ENCODE peak calls at places on chromosomes 7 and 10, in nine cellular contexts. I is endothelial cell of umbilical vein, W is GM23338, X is sigmoid colon, T is Panc1, M is breast epithelium, L is spleen, Y is esophagus muscularis mucosa, N is prostate gland. Q is an unnamed sample.

GRCh38 chr10:61478621-61479312 is 25.6 kb upstream of the TMEM26 start:
- DNase-seq in I (no peak), W (peak), X (no peak), T (no peak), M (no peak), L (no peak), Y (no peak), N (no peak), Q (no peak)

GRCh38 chr10:102384606-102385429 is 10.7 kb upstream of the NFKB2 start:
- DNase-seq in I (no peak), W (no peak), X (no peak), T (no peak), M (no peak), L (peak), Y (no peak), N (no peak), Q (no peak)

GRCh38 chr7:41491313-41491712 is 211.6 kb downstream of the INHBA start:
- DNase-seq in I (no peak), W (no peak), X (no peak), T (no peak), M (no peak), L (no peak), Y (no peak), N (no peak), Q (no peak)

GRCh38 chr10:124557648-124558338 is 96.2 kb downstream of the LHPP start:
- DNase-seq in I (no peak), W (no peak), X (no peak), T (no peak), M (no peak), L (peak), Y (no peak), N (no peak), Q (no peak)

GRCh38 chr10:8444630-8445029 is 390.1 kb downstream of the GATA3 start:
- DNase-seq in I (no peak), W (peak), X (no peak), T (no peak), M (no peak), L (no peak), Y (no peak), N (no peak), Q (no peak)

GRCh38 chr7:33040803-33041516 is 21.6 kb downstream of the NT5C3A start:
- DNase-seq in I (peak), W (no peak), X (no peak), T (no peak), M (no peak), L (no peak), Y (no peak), N (peak), Q (peak)

GRCh38 chr7:109751241-109751640 is 1181.6 kb downstream of the DNAJB9 start:
- DNase-seq in I (no peak), W (no peak), X (no peak), T (no peak), M (no peak), L (no peak), Y (no peak), N (no peak), Q (no peak)

GRCh38 chr10:26621889-26622681 is 75.4 kb upstream of the PDSS1 start:
- DNase-seq in I (no peak), W (peak), X (peak), T (no peak), M (no peak), L (peak), Y (no peak), N (peak), Q (peak)

GRCh38 chr7:28166982-28167715 is 13.4 kb downstream of the JAZF1 start:
- DNase-seq in I (no peak), W (no peak), X (no peak), T (no peak), M (no peak), L (no peak), Y (no peak), N (no peak), Q (no peak)

GRCh38 chr10:84537447-84537931 is 209.1 kb downstream of the CCSER2 start:
- DNase-seq in I (peak), W (peak), X (no peak), T (peak), M (no peak), L (no peak), Y (no peak), N (peak), Q (no peak)

GRCh38 chr10:92291610-92291859 is 568 bp downstream of the MARCHF5 start:
- DNase-seq in I (no peak), W (no peak), X (no peak), T (no peak), M (no peak), L (no peak), Y (no peak), N (no peak), Q (no peak)

GRCh38 chr7:42572046-42572445 is 335.0 kb upstream of the GLI3 start:
- DNase-seq in I (no peak), W (no peak), X (no peak), T (no peak), M (no peak), L (no peak), Y (no peak), N (no peak), Q (no peak)

GRCh38 chr7:42574693-42575084 is 337.2 kb downstream of the C7orf25 start:
- DNase-seq in I (no peak), W (peak), X (no peak), T (no peak), M (no peak), L (no peak), Y (no peak), N (no peak), Q (no peak)

GRCh38 chr7:42575161-42575560 is 336.7 kb downstream of the C7orf25 start:
- DNase-seq in I (no peak), W (no peak), X (no peak), T (no peak), M (no peak), L (no peak), Y (no peak), N (no peak), Q (no peak)

GRCh38 chr7:42572561-42572960 is 335.6 kb upstream of the GLI3 start:
- DNase-seq in I (no peak), W (no peak), X (no peak), T (no peak), M (no peak), L (no peak), Y (no peak), N (no peak), Q (no peak)

DNA sequence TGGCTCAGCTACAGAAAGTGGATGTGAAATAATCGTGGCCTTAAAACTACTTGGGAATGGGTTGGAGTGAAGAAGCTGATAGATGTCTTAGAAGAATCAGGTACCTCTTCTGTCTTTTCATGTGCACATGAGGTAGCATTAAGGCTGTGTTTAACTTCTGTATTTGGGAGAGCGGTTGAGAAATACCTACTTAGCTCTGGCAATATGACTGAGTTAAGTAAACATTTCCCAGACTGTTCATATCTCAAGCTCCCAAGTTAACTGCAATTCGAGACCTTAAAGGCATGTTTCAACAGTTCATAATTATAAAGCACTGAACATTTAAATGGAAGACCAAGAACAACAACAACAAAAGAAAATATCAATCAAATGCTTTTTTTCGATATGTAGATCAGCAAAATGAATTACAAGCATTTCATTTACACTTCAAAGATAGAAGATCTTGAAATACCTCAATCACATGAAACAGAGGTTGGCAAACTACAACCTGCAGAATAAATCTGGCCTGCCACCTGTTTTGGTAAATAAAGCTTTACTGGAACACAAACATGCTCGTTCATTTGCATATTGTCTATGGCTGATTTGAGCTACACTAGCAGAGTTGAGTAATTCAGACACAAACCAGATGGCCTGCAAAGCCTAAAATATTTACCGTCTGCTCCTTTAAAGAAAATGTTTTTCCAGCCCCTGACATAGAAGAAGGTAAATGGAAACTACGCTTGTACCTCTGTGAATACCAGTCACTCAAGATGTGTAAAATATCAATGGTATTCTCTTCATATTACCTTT is 337.1 kb upstream of the GLI3 start:
- DNase-seq in I (no peak), W (no peak), X (no peak), T (no peak), M (no peak), L (no peak), Y (no peak), N (peak), Q (no peak)
- TF ChIP-seq POLR2AphosphoS5 in I (no peak), W (no peak), X (peak), T (no peak), M (no peak), L (no peak), Y (no peak), N (peak), Q (no peak)

DNA sequence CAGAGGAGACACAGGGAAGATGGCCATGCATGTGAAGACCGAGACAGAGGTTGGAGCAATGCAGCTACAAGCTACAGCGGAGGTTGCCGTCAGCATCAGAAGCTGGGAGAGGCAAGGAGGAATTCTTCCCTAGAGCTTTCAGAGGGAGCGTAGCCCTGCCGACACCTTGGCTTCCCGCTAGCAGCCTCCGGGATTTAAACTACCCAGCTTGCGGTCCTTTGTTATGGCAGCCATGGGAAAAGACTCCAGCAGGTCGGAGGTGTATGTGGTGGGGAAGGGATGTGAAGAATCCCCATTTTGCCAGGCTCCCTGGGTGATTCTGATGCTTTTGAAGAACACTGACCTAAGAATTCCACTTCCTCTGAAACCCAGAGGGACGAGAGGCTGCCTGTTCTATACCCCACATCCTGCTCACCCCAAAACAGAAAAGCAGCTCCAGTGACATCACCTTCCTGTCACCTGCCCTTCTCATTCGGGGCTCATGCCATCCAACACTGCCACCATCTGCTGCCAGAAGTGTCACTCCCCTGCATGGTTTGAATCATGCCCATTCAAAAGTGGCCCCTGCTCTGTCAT is 3.3 kb upstream of the SEPHS1 start:
- DNase-seq in I (no peak), W (peak), X (no peak), T (no peak), M (no peak), L (no peak), Y (no peak), N (no peak), Q (no peak)
- H3K4me3 ChIP-seq in I (no peak), W (peak), X (no peak), T (no peak), M (no peak), L (no peak), Y (no peak), N (no peak), Q (no peak)

GRCh38 chr7:77354914-77355313 is 61.2 kb downstream of the GSAP start:
- DNase-seq in I (no peak), W (no peak), X (no peak), T (no peak), M (no peak), L (no peak), Y (peak), N (no peak), Q (no peak)

GRCh38 chr7:77362905-77363304 is 53.2 kb downstream of the GSAP start:
- DNase-seq in I (no peak), W (no peak), X (no peak), T (no peak), M (no peak), L (no peak), Y (peak), N (no peak), Q (no peak)

GRCh38 chr7:77359599-77359998 is 56.5 kb downstream of the GSAP start:
- DNase-seq in I (peak), W (no peak), X (no peak), T (no peak), M (no peak), L (no peak), Y (peak), N (no peak), Q (no peak)

GRCh38 chr7:77360969-77361368 is 55.2 kb downstream of the GSAP start:
- DNase-seq in I (no peak), W (no peak), X (no peak), T (no peak), M (no peak), L (no peak), Y (peak), N (no peak), Q (no peak)

GRCh38 chr7:77360104-77360503 is 56.0 kb downstream of the GSAP start:
- DNase-seq in I (peak), W (no peak), X (no peak), T (no peak), M (no peak), L (no peak), Y (no peak), N (no peak), Q (no peak)
- TF ChIP-seq POLR2AphosphoS5 in I (no peak), W (no peak), X (no peak), T (no peak), M (no peak), L (no peak), Y (no peak), N (no peak), Q (no peak)

GRCh38 chr7:116517626-116518025 is 7.2 kb upstream of the CAV1 start:
- DNase-seq in I (no peak), W (no peak), X (no peak), T (no peak), M (no peak), L (no peak), Y (no peak), N (no peak), Q (no peak)
- H3K4me3 ChIP-seq in I (no peak), W (no peak), X (no peak), T (no peak), M (no peak), L (no peak), Y (no peak), N (no peak), Q (no peak)

Q was measured in upper lobe of left lung.